ENCODE peak calls at places on chromosome 14, in ten cellular contexts. C, A, M, G, U, T, H, J, Q and R are unnamed samples.

GRCh38 chr14:68144051-68144681 is 324.6 kb downstream of the RAD51B start:
- DNase-seq in T (no peak), G (no peak), H (no peak), A (no peak), Q (no peak), M (peak), U (peak), J (no peak), C (no peak), R (no peak)

GRCh38 chr14:79583738-79584405 is 627.4 kb downstream of the DIO2 start:
- DNase-seq in C (no peak), H (no peak), U (peak), J (no peak), M (peak), T (no peak), A (no peak), G (no peak), Q (no peak), R (no peak)

GRCh38 chr14:101076451-101077220 is 173.1 kb upstream of the RTL1 start:
- DNase-seq in G (no peak), M (no peak), U (no peak), J (no peak), H (no peak), C (peak), Q (no peak), A (peak), T (no peak), R (no peak)

GRCh38 chr14:104171948-104172347 is 33.6 kb downstream of the KIF26A start:
- DNase-seq in A (no peak), M (no peak), H (no peak), J (no peak), U (no peak), Q (no peak), T (no peak), C (no peak), G (no peak), R (no peak)

GRCh38 chr14:59020382-59020781 is 168.1 kb upstream of the DAAM1 start:
- DNase-seq in M (peak), H (no peak), C (no peak), J (no peak), A (no peak), G (peak), U (peak), Q (no peak), T (peak), R (peak)

GRCh38 chr14:75993567-75994041 is 8.0 kb downstream of the IFT43 start:
- DNase-seq in G (no peak), M (no peak), Q (no peak), A (no peak), T (no peak), J (no peak), C (no peak), U (no peak), H (no peak), R (no peak)

GRCh38 chr14:95651028-95651427 is 35.2 kb upstream of the TCL1B start:
- DNase-seq in U (no peak), T (no peak), A (no peak), J (no peak), C (no peak), G (no peak), M (no peak), H (no peak), Q (no peak), R (no peak)

GRCh38 chr14:54364555-54365415 is 32.0 kb upstream of the CDKN3 start:
- DNase-seq in J (no peak), H (no peak), M (peak), Q (no peak), T (no peak), G (no peak), C (no peak), A (no peak), U (peak), R (peak)

GRCh38 chr14:85058170-85058569 is 471.8 kb upstream of the FLRT2 start:
- DNase-seq in A (no peak), U (no peak), G (no peak), H (no peak), Q (no peak), T (no peak), J (no peak), C (no peak), M (peak), R (no peak)

GRCh38 chr14:69715725-69716482 is 51.0 kb upstream of the SRSF5 start:
- DNase-seq in T (peak), U (peak), C (peak), G (no peak), Q (no peak), M (peak), A (peak), J (no peak), H (peak), R (peak)

GRCh38 chr14:102830474-102831045 is 53.3 kb downstream of the TRAF3 start:
- DNase-seq in Q (no peak), J (no peak), A (no peak), H (no peak), T (no peak), G (no peak), U (no peak), C (no peak), M (no peak), R (no peak)

GRCh38 chr14:99961826-99962518 is 103.2 kb upstream of the EVL start:
- DNase-seq in C (no peak), M (no peak), H (no peak), U (no peak), J (no peak), Q (no peak), T (no peak), A (no peak), G (no peak), R (no peak)

GRCh38 chr14:79627058-79627457 is 584.2 kb downstream of the DIO2 start:
- DNase-seq in H (no peak), Q (no peak), M (no peak), G (no peak), A (no peak), C (no peak), U (no peak), J (no peak), T (no peak), R (no peak)

GRCh38 chr14:52313493-52313881 is 625 bp upstream of the PTGER2 start:
- DNase-seq in J (no peak), Q (no peak), H (no peak), M (no peak), G (no peak), T (no peak), U (no peak), C (no peak), A (no peak), R (no peak)

GRCh38 chr14:32472512-32473472 is 143.7 kb downstream of the AKAP6 start:
- DNase-seq in M (peak), H (peak), T (peak), G (peak), J (no peak), C (no peak), Q (peak), A (no peak), U (peak), R (peak)

GRCh38 chr14:69985456-69985855 is 106.2 kb downstream of the SMOC1 start:
- DNase-seq in C (no peak), Q (no peak), M (peak), U (peak), H (no peak), J (no peak), T (no peak), G (no peak), A (no peak), R (no peak)

GRCh38 chr14:75303415-75303814 is 24.8 kb downstream of the FOS start:
- DNase-seq in M (peak), J (peak), G (peak), C (peak), A (no peak), H (peak), T (peak), U (peak), Q (no peak), R (peak)

GRCh38 chr14:33377596-33378390 is 439.1 kb downstream of the NPAS3 start:
- DNase-seq in T (no peak), H (no peak), M (no peak), U (no peak), Q (no peak), G (no peak), C (no peak), J (no peak), A (no peak), R (no peak)

GRCh38 chr14:105484069-105484996 is 2.4 kb upstream of the CRIP1 start:
- DNase-seq in G (no peak), U (no peak), M (peak), J (no peak), C (no peak), A (no peak), H (no peak), Q (no peak), T (no peak), R (no peak)

GRCh38 chr14:105885561-105886320 is 359.4 kb downstream of the TMEM121 start:
- DNase-seq in T (no peak), C (peak), M (no peak), Q (no peak), A (peak), J (no peak), U (no peak), G (no peak), H (no peak), R (no peak)

GRCh38 chr14:103206023-103206481 is 82.8 kb downstream of the TNFAIP2 start:
- DNase-seq in T (no peak), J (no peak), C (no peak), M (no peak), G (no peak), A (peak), Q (no peak), H (no peak), U (no peak), R (no peak)

GRCh38 chr14:65783576-65783975 is 371.0 kb downstream of the FUT8 start:
- DNase-seq in T (no peak), M (peak), Q (no peak), A (no peak), C (no peak), G (no peak), J (no peak), H (no peak), U (no peak), R (no peak)

GRCh38 chr14:103537175-103537990 is 8.4 kb downstream of the TRMT61A start:
- DNase-seq in J (no peak), M (peak), A (no peak), C (no peak), T (no peak), U (no peak), G (peak), Q (no peak), H (no peak), R (no peak)

GRCh38 chr14:59123526-59123925 is 64.9 kb upstream of the DAAM1 start:
- DNase-seq in H (no peak), U (no peak), A (no peak), J (no peak), G (no peak), M (no peak), Q (no peak), T (no peak), C (no peak), R (no peak)

GRCh38 chr14:61584258-61584657 is 111.1 kb upstream of the HIF1A start:
- DNase-seq in M (peak), Q (no peak), A (no peak), U (peak), T (no peak), C (no peak), G (peak), H (no peak), J (no peak), R (no peak)

GRCh38 chr14:90759370-90760054 is 56.7 kb downstream of the TTC7B start:
- DNase-seq in Q (no peak), T (no peak), A (no peak), C (no peak), U (no peak), G (no peak), J (no peak), M (no peak), H (no peak), R (peak)

GRCh38 chr14:75190023-75190422 is 13.6 kb upstream of the TMED10 start:
- DNase-seq in Q (no peak), C (no peak), H (no peak), J (no peak), U (no peak), A (no peak), M (no peak), T (no peak), G (no peak), R (no peak)